ENCODE peak calls at places on chromosomes 2 and 18, in nine cellular contexts. One of them, this sample, is unnamed.

GRCh38 chr18:79489900-79490592 is 94.3 kb downstream of the NFATC1 start:
- DNase-seq in stimulated activated CD8-positive, alpha-beta memory T cell treated with anti-CD3 and anti-CD28 coated beads, Interleukin-4, amount 100 ng/mL, for 24 hours: no peak
- DNase-seq in mammary epithelial cell: no peak
- DNase-seq in myocyte: no peak
- DNase-seq in effector memory CD8-positive, alpha-beta T cell: no peak
- DNase-seq in T-helper 2 cell: peak
- DNase-seq in AG04450: no peak
- DNase-seq in lower leg skin: no peak
- DNase-seq in hypothalamus: no peak
- DNase-seq in this sample: no peak

GRCh38 chr18:63970803-63971191 is 916 bp downstream of the SERPINB8 start:
- DNase-seq in T-helper 2 cell: no peak
- DNase-seq in lower leg skin: no peak
- DNase-seq in mammary epithelial cell: peak
- DNase-seq in myocyte: peak
- DNase-seq in effector memory CD8-positive, alpha-beta T cell: no peak
- DNase-seq in AG04450: no peak
- DNase-seq in hypothalamus: no peak
- DNase-seq in stimulated activated CD8-positive, alpha-beta memory T cell treated with anti-CD3 and anti-CD28 coated beads, Interleukin-4, amount 100 ng/mL, for 24 hours: no peak
- DNase-seq in this sample: no peak

GRCh38 chr2:1638281-1638860 is 105.9 kb downstream of the PXDN start:
- DNase-seq in AG04450: no peak
- DNase-seq in effector memory CD8-positive, alpha-beta T cell: no peak
- DNase-seq in hypothalamus: no peak
- DNase-seq in T-helper 2 cell: no peak
- DNase-seq in lower leg skin: no peak
- DNase-seq in myocyte: peak
- DNase-seq in stimulated activated CD8-positive, alpha-beta memory T cell treated with anti-CD3 and anti-CD28 coated beads, Interleukin-4, amount 100 ng/mL, for 24 hours: no peak
- DNase-seq in mammary epithelial cell: peak
- DNase-seq in this sample: no peak

GRCh38 chr18:67104700-67105284 is 411.7 kb downstream of the DSEL start:
- DNase-seq in hypothalamus: peak
- DNase-seq in effector memory CD8-positive, alpha-beta T cell: peak
- DNase-seq in stimulated activated CD8-positive, alpha-beta memory T cell treated with anti-CD3 and anti-CD28 coated beads, Interleukin-4, amount 100 ng/mL, for 24 hours: peak
- DNase-seq in myocyte: peak
- DNase-seq in T-helper 2 cell: no peak
- DNase-seq in lower leg skin: peak
- DNase-seq in mammary epithelial cell: peak
- DNase-seq in AG04450: peak
- DNase-seq in this sample: peak

GRCh38 chr2:73910873-73911547 is 15.7 kb upstream of the DGUOK start:
- DNase-seq in mammary epithelial cell: no peak
- DNase-seq in effector memory CD8-positive, alpha-beta T cell: no peak
- DNase-seq in stimulated activated CD8-positive, alpha-beta memory T cell treated with anti-CD3 and anti-CD28 coated beads, Interleukin-4, amount 100 ng/mL, for 24 hours: no peak
- DNase-seq in lower leg skin: no peak
- DNase-seq in AG04450: no peak
- DNase-seq in hypothalamus: no peak
- DNase-seq in T-helper 2 cell: no peak
- DNase-seq in myocyte: no peak
- DNase-seq in this sample: no peak

GRCh38 chr2:219495531-219496122 is 3.1 kb upstream of the GMPPA start:
- DNase-seq in effector memory CD8-positive, alpha-beta T cell: peak
- DNase-seq in stimulated activated CD8-positive, alpha-beta memory T cell treated with anti-CD3 and anti-CD28 coated beads, Interleukin-4, amount 100 ng/mL, for 24 hours: peak
- DNase-seq in lower leg skin: no peak
- DNase-seq in AG04450: peak
- DNase-seq in T-helper 2 cell: no peak
- DNase-seq in hypothalamus: peak
- DNase-seq in myocyte: peak
- DNase-seq in mammary epithelial cell: peak
- DNase-seq in this sample: no peak

GRCh38 chr2:111126581-111126980 is 5.9 kb downstream of the BCL2L11 start:
- DNase-seq in hypothalamus: no peak
- DNase-seq in AG04450: no peak
- DNase-seq in myocyte: no peak
- DNase-seq in lower leg skin: no peak
- DNase-seq in stimulated activated CD8-positive, alpha-beta memory T cell treated with anti-CD3 and anti-CD28 coated beads, Interleukin-4, amount 100 ng/mL, for 24 hours: no peak
- DNase-seq in mammary epithelial cell: no peak
- DNase-seq in effector memory CD8-positive, alpha-beta T cell: no peak
- DNase-seq in T-helper 2 cell: no peak
- DNase-seq in this sample: no peak

GRCh38 chr2:98508690-98509054 is 64.0 kb downstream of the INPP4A start:
- DNase-seq in AG04450: no peak
- DNase-seq in T-helper 2 cell: no peak
- DNase-seq in lower leg skin: peak
- DNase-seq in stimulated activated CD8-positive, alpha-beta memory T cell treated with anti-CD3 and anti-CD28 coated beads, Interleukin-4, amount 100 ng/mL, for 24 hours: peak
- DNase-seq in hypothalamus: no peak
- DNase-seq in myocyte: no peak
- DNase-seq in effector memory CD8-positive, alpha-beta T cell: peak
- DNase-seq in mammary epithelial cell: peak
- DNase-seq in this sample: no peak

GRCh38 chr2:113886479-113887383 is 3.2 kb upstream of the ACTR3 start:
- DNase-seq in lower leg skin: peak
- DNase-seq in myocyte: peak
- DNase-seq in effector memory CD8-positive, alpha-beta T cell: no peak
- DNase-seq in AG04450: peak
- DNase-seq in hypothalamus: no peak
- DNase-seq in stimulated activated CD8-positive, alpha-beta memory T cell treated with anti-CD3 and anti-CD28 coated beads, Interleukin-4, amount 100 ng/mL, for 24 hours: peak
- DNase-seq in mammary epithelial cell: peak
- DNase-seq in T-helper 2 cell: no peak
- DNase-seq in this sample: peak

GRCh38 chr18:34322365-34323289 is 97.9 kb upstream of the NOL4 start:
- DNase-seq in hypothalamus: peak
- DNase-seq in effector memory CD8-positive, alpha-beta T cell: no peak
- DNase-seq in stimulated activated CD8-positive, alpha-beta memory T cell treated with anti-CD3 and anti-CD28 coated beads, Interleukin-4, amount 100 ng/mL, for 24 hours: no peak
- DNase-seq in lower leg skin: no peak
- DNase-seq in mammary epithelial cell: peak
- DNase-seq in T-helper 2 cell: no peak
- DNase-seq in AG04450: peak
- DNase-seq in myocyte: peak
- DNase-seq in this sample: no peak

GRCh38 chr2:176080540-176081355 is 3.0 kb downstream of the EVX2 start:
- DNase-seq in lower leg skin: no peak
- DNase-seq in hypothalamus: no peak
- DNase-seq in stimulated activated CD8-positive, alpha-beta memory T cell treated with anti-CD3 and anti-CD28 coated beads, Interleukin-4, amount 100 ng/mL, for 24 hours: no peak
- DNase-seq in myocyte: no peak
- DNase-seq in effector memory CD8-positive, alpha-beta T cell: no peak
- DNase-seq in AG04450: no peak
- DNase-seq in T-helper 2 cell: no peak
- DNase-seq in mammary epithelial cell: no peak
- DNase-seq in this sample: no peak

GRCh38 chr2:1517786-1518500 is 104.7 kb downstream of the TPO start:
- DNase-seq in lower leg skin: no peak
- DNase-seq in stimulated activated CD8-positive, alpha-beta memory T cell treated with anti-CD3 and anti-CD28 coated beads, Interleukin-4, amount 100 ng/mL, for 24 hours: no peak
- DNase-seq in myocyte: no peak
- DNase-seq in effector memory CD8-positive, alpha-beta T cell: no peak
- DNase-seq in T-helper 2 cell: no peak
- DNase-seq in hypothalamus: no peak
- DNase-seq in AG04450: no peak
- DNase-seq in mammary epithelial cell: no peak
- DNase-seq in this sample: no peak

GRCh38 chr2:128316777-128317185 is 1.9 kb downstream of the HS6ST1 start:
- DNase-seq in effector memory CD8-positive, alpha-beta T cell: no peak
- DNase-seq in AG04450: no peak
- DNase-seq in stimulated activated CD8-positive, alpha-beta memory T cell treated with anti-CD3 and anti-CD28 coated beads, Interleukin-4, amount 100 ng/mL, for 24 hours: no peak
- DNase-seq in T-helper 2 cell: peak
- DNase-seq in myocyte: no peak
- DNase-seq in lower leg skin: no peak
- DNase-seq in mammary epithelial cell: peak
- DNase-seq in hypothalamus: no peak
- DNase-seq in this sample: no peak

GRCh38 chr2:158777077-158777476 is 18.0 kb upstream of the DAPL1 start:
- DNase-seq in mammary epithelial cell: no peak
- DNase-seq in hypothalamus: no peak
- DNase-seq in effector memory CD8-positive, alpha-beta T cell: no peak
- DNase-seq in T-helper 2 cell: no peak
- DNase-seq in stimulated activated CD8-positive, alpha-beta memory T cell treated with anti-CD3 and anti-CD28 coated beads, Interleukin-4, amount 100 ng/mL, for 24 hours: no peak
- DNase-seq in myocyte: peak
- DNase-seq in AG04450: no peak
- DNase-seq in lower leg skin: no peak
- DNase-seq in this sample: no peak

GRCh38 chr18:35577045-35577848 is 4.3 kb upstream of the GALNT1 start:
- DNase-seq in effector memory CD8-positive, alpha-beta T cell: no peak
- DNase-seq in hypothalamus: no peak
- DNase-seq in mammary epithelial cell: peak
- DNase-seq in stimulated activated CD8-positive, alpha-beta memory T cell treated with anti-CD3 and anti-CD28 coated beads, Interleukin-4, amount 100 ng/mL, for 24 hours: no peak
- DNase-seq in AG04450: no peak
- DNase-seq in myocyte: peak
- DNase-seq in lower leg skin: no peak
- DNase-seq in T-helper 2 cell: no peak
- DNase-seq in this sample: no peak

GRCh38 chr2:162029287-162029901 is 44.6 kb downstream of the DPP4 start:
- DNase-seq in lower leg skin: peak
- DNase-seq in T-helper 2 cell: no peak
- DNase-seq in stimulated activated CD8-positive, alpha-beta memory T cell treated with anti-CD3 and anti-CD28 coated beads, Interleukin-4, amount 100 ng/mL, for 24 hours: no peak
- DNase-seq in effector memory CD8-positive, alpha-beta T cell: no peak
- DNase-seq in AG04450: no peak
- DNase-seq in hypothalamus: no peak
- DNase-seq in mammary epithelial cell: peak
- DNase-seq in myocyte: peak
- DNase-seq in this sample: no peak

GRCh38 chr2:219769044-219770030 is 141.9 kb downstream of the SLC4A3 start:
- DNase-seq in T-helper 2 cell: no peak
- DNase-seq in hypothalamus: no peak
- DNase-seq in effector memory CD8-positive, alpha-beta T cell: no peak
- DNase-seq in AG04450: peak
- DNase-seq in lower leg skin: no peak
- DNase-seq in stimulated activated CD8-positive, alpha-beta memory T cell treated with anti-CD3 and anti-CD28 coated beads, Interleukin-4, amount 100 ng/mL, for 24 hours: no peak
- DNase-seq in mammary epithelial cell: peak
- DNase-seq in myocyte: peak
- DNase-seq in this sample: peak

GRCh38 chr2:239369631-239370161 is 31.1 kb downstream of the HDAC4 start:
- DNase-seq in myocyte: no peak
- DNase-seq in hypothalamus: no peak
- DNase-seq in mammary epithelial cell: peak
- DNase-seq in stimulated activated CD8-positive, alpha-beta memory T cell treated with anti-CD3 and anti-CD28 coated beads, Interleukin-4, amount 100 ng/mL, for 24 hours: peak
- DNase-seq in effector memory CD8-positive, alpha-beta T cell: peak
- DNase-seq in AG04450: no peak
- DNase-seq in T-helper 2 cell: no peak
- DNase-seq in lower leg skin: peak
- DNase-seq in this sample: peak

GRCh38 chr2:68741805-68742306 is 7.2 kb downstream of the ARHGAP25 start:
- DNase-seq in myocyte: no peak
- DNase-seq in T-helper 2 cell: no peak
- DNase-seq in AG04450: no peak
- DNase-seq in hypothalamus: no peak
- DNase-seq in effector memory CD8-positive, alpha-beta T cell: no peak
- DNase-seq in mammary epithelial cell: peak
- DNase-seq in stimulated activated CD8-positive, alpha-beta memory T cell treated with anti-CD3 and anti-CD28 coated beads, Interleukin-4, amount 100 ng/mL, for 24 hours: no peak
- DNase-seq in lower leg skin: no peak
- DNase-seq in this sample: no peak

GRCh38 chr2:39059366-39059952 is 61.4 kb downstream of the SOS1 start:
- DNase-seq in myocyte: peak
- DNase-seq in T-helper 2 cell: no peak
- DNase-seq in hypothalamus: no peak
- DNase-seq in effector memory CD8-positive, alpha-beta T cell: no peak
- DNase-seq in stimulated activated CD8-positive, alpha-beta memory T cell treated with anti-CD3 and anti-CD28 coated beads, Interleukin-4, amount 100 ng/mL, for 24 hours: no peak
- DNase-seq in lower leg skin: no peak
- DNase-seq in mammary epithelial cell: peak
- DNase-seq in AG04450: peak
- DNase-seq in this sample: no peak

GRCh38 chr2:203789613-203790012 is 78.0 kb upstream of the CTLA4 start:
- DNase-seq in AG04450: no peak
- DNase-seq in T-helper 2 cell: no peak
- DNase-seq in hypothalamus: no peak
- DNase-seq in mammary epithelial cell: no peak
- DNase-seq in stimulated activated CD8-positive, alpha-beta memory T cell treated with anti-CD3 and anti-CD28 coated beads, Interleukin-4, amount 100 ng/mL, for 24 hours: no peak
- DNase-seq in lower leg skin: no peak
- DNase-seq in myocyte: no peak
- DNase-seq in effector memory CD8-positive, alpha-beta T cell: no peak
- DNase-seq in this sample: no peak

GRCh38 chr18:32730620-32731021 is 42.2 kb downstream of the KLHL14 start:
- DNase-seq in stimulated activated CD8-positive, alpha-beta memory T cell treated with anti-CD3 and anti-CD28 coated beads, Interleukin-4, amount 100 ng/mL, for 24 hours: no peak
- DNase-seq in lower leg skin: no peak
- DNase-seq in T-helper 2 cell: no peak
- DNase-seq in myocyte: peak
- DNase-seq in effector memory CD8-positive, alpha-beta T cell: no peak
- DNase-seq in mammary epithelial cell: peak
- DNase-seq in AG04450: no peak
- DNase-seq in hypothalamus: no peak
- DNase-seq in this sample: no peak

GRCh38 chr2:97844311-97844859 is 131.0 kb downstream of the ZAP70 start:
- DNase-seq in stimulated activated CD8-positive, alpha-beta memory T cell treated with anti-CD3 and anti-CD28 coated beads, Interleukin-4, amount 100 ng/mL, for 24 hours: no peak
- DNase-seq in myocyte: no peak
- DNase-seq in lower leg skin: no peak
- DNase-seq in hypothalamus: no peak
- DNase-seq in AG04450: no peak
- DNase-seq in T-helper 2 cell: no peak
- DNase-seq in effector memory CD8-positive, alpha-beta T cell: no peak
- DNase-seq in mammary epithelial cell: no peak
- DNase-seq in this sample: no peak

GRCh38 chr2:95185973-95186372 is 20.4 kb downstream of the ZNF2 start:
- DNase-seq in myocyte: no peak
- DNase-seq in mammary epithelial cell: no peak
- DNase-seq in AG04450: no peak
- DNase-seq in T-helper 2 cell: no peak
- DNase-seq in effector memory CD8-positive, alpha-beta T cell: no peak
- DNase-seq in hypothalamus: no peak
- DNase-seq in lower leg skin: no peak
- DNase-seq in stimulated activated CD8-positive, alpha-beta memory T cell treated with anti-CD3 and anti-CD28 coated beads, Interleukin-4, amount 100 ng/mL, for 24 hours: no peak
- DNase-seq in this sample: no peak

GRCh38 chr2:61179701-61180639 is 18.0 kb downstream of the C2orf74 start:
- DNase-seq in effector memory CD8-positive, alpha-beta T cell: no peak
- DNase-seq in lower leg skin: no peak
- DNase-seq in hypothalamus: peak
- DNase-seq in T-helper 2 cell: no peak
- DNase-seq in mammary epithelial cell: peak
- DNase-seq in stimulated activated CD8-positive, alpha-beta memory T cell treated with anti-CD3 and anti-CD28 coated beads, Interleukin-4, amount 100 ng/mL, for 24 hours: no peak
- DNase-seq in myocyte: peak
- DNase-seq in AG04450: no peak
- DNase-seq in this sample: no peak

GRCh38 chr2:150676747-150677382 is 189.4 kb upstream of the RND3 start:
- DNase-seq in effector memory CD8-positive, alpha-beta T cell: no peak
- DNase-seq in myocyte: no peak
- DNase-seq in T-helper 2 cell: no peak
- DNase-seq in mammary epithelial cell: no peak
- DNase-seq in AG04450: no peak
- DNase-seq in lower leg skin: no peak
- DNase-seq in stimulated activated CD8-positive, alpha-beta memory T cell treated with anti-CD3 and anti-CD28 coated beads, Interleukin-4, amount 100 ng/mL, for 24 hours: no peak
- DNase-seq in hypothalamus: no peak
- DNase-seq in this sample: no peak

GRCh38 chr18:50422286-50422898 is 47.5 kb downstream of the SKA1 start:
- DNase-seq in T-helper 2 cell: no peak
- DNase-seq in stimulated activated CD8-positive, alpha-beta memory T cell treated with anti-CD3 and anti-CD28 coated beads, Interleukin-4, amount 100 ng/mL, for 24 hours: no peak
- DNase-seq in myocyte: no peak
- DNase-seq in AG04450: no peak
- DNase-seq in hypothalamus: no peak
- DNase-seq in effector memory CD8-positive, alpha-beta T cell: no peak
- DNase-seq in lower leg skin: no peak
- DNase-seq in mammary epithelial cell: no peak
- DNase-seq in this sample: no peak

GRCh38 chr2:234290196-234290595 is 206.7 kb downstream of the ARL4C start:
- DNase-seq in effector memory CD8-positive, alpha-beta T cell: peak
- DNase-seq in mammary epithelial cell: no peak
- DNase-seq in lower leg skin: no peak
- DNase-seq in hypothalamus: no peak
- DNase-seq in AG04450: no peak
- DNase-seq in stimulated activated CD8-positive, alpha-beta memory T cell treated with anti-CD3 and anti-CD28 coated beads, Interleukin-4, amount 100 ng/mL, for 24 hours: no peak
- DNase-seq in myocyte: no peak
- DNase-seq in T-helper 2 cell: no peak
- DNase-seq in this sample: no peak

GRCh38 chr18:51098513-51098912 is 68.5 kb downstream of the SMAD4 start:
- DNase-seq in hypothalamus: no peak
- DNase-seq in T-helper 2 cell: no peak
- DNase-seq in stimulated activated CD8-positive, alpha-beta memory T cell treated with anti-CD3 and anti-CD28 coated beads, Interleukin-4, amount 100 ng/mL, for 24 hours: no peak
- DNase-seq in effector memory CD8-positive, alpha-beta T cell: no peak
- DNase-seq in myocyte: no peak
- DNase-seq in mammary epithelial cell: peak
- DNase-seq in lower leg skin: no peak
- DNase-seq in AG04450: no peak
- DNase-seq in this sample: no peak

GRCh38 chr2:85169581-85169980 is 36.4 kb downstream of the TCF7L1 start:
- DNase-seq in stimulated activated CD8-positive, alpha-beta memory T cell treated with anti-CD3 and anti-CD28 coated beads, Interleukin-4, amount 100 ng/mL, for 24 hours: no peak
- DNase-seq in mammary epithelial cell: no peak
- DNase-seq in AG04450: no peak
- DNase-seq in T-helper 2 cell: no peak
- DNase-seq in lower leg skin: no peak
- DNase-seq in effector memory CD8-positive, alpha-beta T cell: no peak
- DNase-seq in hypothalamus: no peak
- DNase-seq in myocyte: no peak
- DNase-seq in this sample: no peak

GRCh38 chr2:200426754-200427153 is 83.1 kb downstream of the KCTD18 start:
- DNase-seq in effector memory CD8-positive, alpha-beta T cell: no peak
- DNase-seq in mammary epithelial cell: no peak
- DNase-seq in lower leg skin: no peak
- DNase-seq in hypothalamus: no peak
- DNase-seq in T-helper 2 cell: no peak
- DNase-seq in AG04450: no peak
- DNase-seq in stimulated activated CD8-positive, alpha-beta memory T cell treated with anti-CD3 and anti-CD28 coated beads, Interleukin-4, amount 100 ng/mL, for 24 hours: no peak
- DNase-seq in myocyte: no peak
- DNase-seq in this sample: no peak